ENCODE peak calls at places on chromosome 18, in eight cellular contexts. E is kidney; S is coronary artery; X is WERI-Rb-1; B is CD8-positive, alpha-beta T cell; I is mammary epithelial cell; T is transverse colon; Q is HL-60. O is an unnamed sample.

GRCh38 chr18:3340682-3341097 is 78.8 kb downstream of the MYL12B start:
- DNase-seq in E (no peak), S (no peak), X (no peak), B (no peak), I (no peak), T (no peak), Q (no peak), O (no peak)

GRCh38 chr18:8073167-8073566 is 506.1 kb downstream of the PTPRM start:
- DNase-seq in E (no peak), S (no peak), X (no peak), B (no peak), I (no peak), T (no peak), Q (no peak), O (no peak)

GRCh38 chr18:72869786-72870185 is 2.0 kb upstream of the NETO1 start:
- DNase-seq in E (no peak), S (no peak), X (no peak), B (no peak), I (no peak), T (no peak), Q (no peak), O (no peak)

GRCh38 chr18:21117385-21118135 is 5.9 kb upstream of the ROCK1 start:
- DNase-seq in E (no peak), S (no peak), X (no peak), B (no peak), I (no peak), T (no peak), Q (peak), O (no peak)

GRCh38 chr18:54382733-54383252 is 25.1 kb downstream of the C18orf54 start:
- DNase-seq in E (no peak), S (no peak), X (no peak), B (no peak), I (no peak), T (no peak), Q (no peak), O (no peak)

GRCh38 chr18:4024702-4025101 is 430.4 kb downstream of the DLGAP1 start:
- DNase-seq in E (no peak), S (no peak), X (no peak), B (no peak), I (peak), T (no peak), Q (no peak), O (no peak)

GRCh38 chr18:55400590-55401274 is 187.3 kb downstream of the TCF4 start:
- DNase-seq in E (no peak), S (no peak), X (no peak), B (no peak), I (no peak), T (no peak), Q (no peak), O (no peak)

GRCh38 chr18:12308386-12309100 is 502 bp downstream of the TUBB6 start:
- DNase-seq in E (peak), S (peak), X (peak), B (no peak), I (peak), T (peak), Q (peak), O (peak)

GRCh38 chr18:41938445-41938844 is 16.6 kb upstream of the PIK3C3 start:
- DNase-seq in E (no peak), S (no peak), X (no peak), B (no peak), I (peak), T (no peak), Q (no peak), O (no peak)

GRCh38 chr18:70448588-70448987 is 159.7 kb downstream of the SOCS6 start:
- DNase-seq in E (no peak), S (no peak), X (no peak), B (no peak), I (no peak), T (no peak), Q (no peak), O (no peak)

GRCh38 chr18:46563317-46563716 is 93.7 kb downstream of the LOXHD1 start:
- DNase-seq in E (no peak), S (no peak), X (no peak), B (no peak), I (no peak), T (no peak), Q (no peak), O (no peak)

GRCh38 chr18:46562674-46563192 is 94.3 kb downstream of the LOXHD1 start:
- DNase-seq in E (no peak), S (no peak), X (no peak), B (no peak), I (no peak), T (no peak), Q (no peak), O (no peak)

GRCh38 chr18:46567196-46567595 is 89.8 kb downstream of the LOXHD1 start:
- DNase-seq in E (no peak), S (no peak), X (no peak), B (no peak), I (no peak), T (no peak), Q (no peak), O (no peak)

GRCh38 chr18:46569211-46569610 is 87.8 kb downstream of the LOXHD1 start:
- DNase-seq in E (no peak), S (no peak), X (no peak), B (no peak), I (no peak), T (no peak), Q (no peak), O (no peak)

DNA sequence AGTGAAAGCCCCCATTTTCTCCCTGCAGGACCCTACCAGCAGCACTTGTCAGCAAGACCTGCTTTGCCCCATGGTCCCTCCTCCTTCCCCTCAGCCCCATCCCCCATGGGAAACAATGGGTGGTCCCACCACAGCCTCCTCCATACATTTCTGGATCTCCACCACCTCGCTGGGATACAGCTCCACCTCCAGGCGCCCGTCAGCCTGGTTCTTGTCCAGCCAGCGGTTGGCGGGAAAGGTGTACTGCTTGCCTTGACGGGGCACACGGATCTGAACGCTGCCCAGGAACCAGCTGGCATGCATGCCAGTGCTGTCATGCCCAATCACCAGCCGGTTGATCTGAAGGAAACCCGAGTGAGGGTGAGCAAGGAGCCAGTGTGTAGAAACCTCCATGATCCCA is 90.9 kb downstream of the LOXHD1 start:
- DNase-seq in E (no peak), S (no peak), X (no peak), B (no peak), I (no peak), T (no peak), Q (no peak), O (no peak)
- H3K4me3 ChIP-seq in E (no peak), S (no peak), X (no peak), B (no peak), I (no peak), T (no peak), Q (no peak), O (no peak)

DNA sequence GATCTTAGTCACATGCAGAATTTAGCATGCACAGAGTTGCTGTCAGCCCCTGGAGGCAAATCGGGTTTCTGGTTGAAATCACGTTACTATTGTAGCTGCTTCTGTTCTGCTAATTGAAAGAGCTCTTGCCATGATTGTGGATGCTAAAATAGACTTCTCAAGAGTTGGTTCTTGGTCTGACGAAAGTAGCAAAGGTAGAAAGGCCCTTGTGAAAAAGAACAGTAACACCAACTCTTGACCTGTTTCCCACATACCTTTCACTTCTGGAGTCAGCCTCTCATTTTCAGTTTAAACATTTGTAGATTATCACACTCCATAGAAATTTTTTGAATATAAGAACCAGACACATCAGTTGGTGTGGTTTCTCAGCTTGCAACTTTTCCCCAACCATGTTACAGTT is 110.0 kb upstream of the EPB41L3 start:
- DNase-seq in E (no peak), S (no peak), X (no peak), B (no peak), I (no peak), T (no peak), Q (no peak), O (no peak)
- H3K27ac ChIP-seq in E (no peak), S (no peak), X (no peak), B (no peak), I (no peak), T (no peak), Q (no peak), O (no peak)

GRCh38 chr18:13381907-13382682 is 163.5 kb downstream of the LDLRAD4 start:
- DNase-seq in E (peak), S (peak), X (no peak), B (no peak), I (no peak), T (peak), Q (no peak), O (peak)
- H3K4me3 ChIP-seq in E (peak), S (peak), X (no peak), B (peak), I (no peak), T (peak), Q (no peak), O (no peak)

GRCh38 chr18:45165871-45166270 is 449.4 kb upstream of the SLC14A2 start:
- DNase-seq in E (no peak), S (no peak), X (no peak), B (no peak), I (no peak), T (no peak), Q (no peak), O (no peak)
- H3K27ac ChIP-seq in E (no peak), S (no peak), X (no peak), B (no peak), I (peak), T (no peak), Q (no peak), O (no peak)

DNA sequence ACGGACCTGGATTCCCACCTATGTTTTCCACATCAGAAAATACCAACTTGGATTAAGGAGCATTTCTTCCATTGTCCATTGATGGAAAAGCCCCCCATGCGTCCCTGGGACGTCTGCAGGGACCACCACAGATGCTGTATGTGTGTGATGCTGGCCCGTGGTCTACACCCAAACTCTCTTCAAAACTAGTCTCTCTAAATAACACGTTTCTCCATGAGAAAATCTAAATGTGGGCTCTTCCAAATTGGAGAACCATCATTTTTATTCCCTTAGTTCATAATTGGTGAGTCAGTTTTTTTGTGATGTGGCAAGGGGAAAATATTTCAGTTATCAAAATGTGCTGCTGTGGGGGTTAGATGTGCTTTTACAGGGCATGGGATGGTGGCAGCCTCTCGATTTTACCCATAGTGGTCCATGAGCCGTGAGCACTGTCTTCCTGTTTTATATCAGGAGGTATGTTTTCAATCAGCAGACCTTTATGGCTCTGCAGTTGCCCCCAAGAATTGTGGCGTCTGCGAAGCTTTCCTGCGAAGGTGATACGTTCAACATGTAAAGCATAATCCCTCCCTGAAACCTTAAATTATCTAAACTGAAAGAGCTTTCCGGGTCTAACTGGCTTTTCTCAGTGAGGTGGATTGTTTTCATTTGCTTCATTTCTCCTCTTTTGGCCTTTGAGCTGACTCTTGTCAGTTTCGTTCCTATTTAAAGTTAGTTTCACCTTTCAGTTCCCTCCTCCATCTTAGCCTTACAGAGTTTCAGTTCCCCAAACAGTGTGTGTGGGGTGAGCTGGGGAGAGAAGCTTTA is 78.3 kb downstream of the SETBP1 start:
- DNase-seq in E (no peak), S (no peak), X (no peak), B (no peak), I (no peak), T (peak), Q (no peak), O (no peak)
- H3K4me3 ChIP-seq in E (no peak), S (no peak), X (no peak), B (no peak), I (no peak), T (no peak), Q (peak), O (no peak)

DNA sequence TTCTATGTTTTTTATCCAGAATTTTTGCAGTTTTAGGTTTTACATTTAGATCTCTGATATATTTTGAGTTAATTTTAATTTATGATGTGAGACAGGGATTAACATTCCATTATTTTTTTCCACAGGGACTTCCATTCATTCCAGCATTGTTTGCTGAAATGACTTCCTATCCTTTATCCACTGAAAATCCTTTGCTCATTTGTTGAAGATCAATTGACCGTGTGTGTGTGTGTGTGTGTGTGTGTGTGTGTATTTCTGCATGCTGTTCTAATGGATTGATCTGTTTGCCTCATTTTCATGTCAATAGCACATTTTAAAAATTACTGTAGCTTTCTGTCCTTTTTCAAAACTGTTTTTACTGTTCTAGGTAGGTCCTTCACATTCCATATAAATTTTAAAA is 480.3 kb downstream of the DSC3 start:
- DNase-seq in E (no peak), S (no peak), X (no peak), B (no peak), I (no peak), T (no peak), Q (no peak), O (no peak)
- H3K27ac ChIP-seq in E (no peak), S (no peak), X (no peak), B (no peak), I (no peak), T (no peak), Q (no peak), O (no peak)

GRCh38 chr18:9763157-9763556 is 55.1 kb downstream of the RAB31 start:
- DNase-seq in E (no peak), S (no peak), X (no peak), B (no peak), I (no peak), T (no peak), Q (no peak), O (no peak)

GRCh38 chr18:9765505-9765904 is 57.4 kb downstream of the RAB31 start:
- DNase-seq in E (no peak), S (no peak), X (peak), B (no peak), I (no peak), T (no peak), Q (no peak), O (no peak)

GRCh38 chr18:9763876-9764605 is 55.9 kb downstream of the RAB31 start:
- DNase-seq in E (no peak), S (no peak), X (no peak), B (no peak), I (no peak), T (no peak), Q (no peak), O (no peak)

GRCh38 chr18:9760641-9761040 is 52.5 kb downstream of the RAB31 start:
- DNase-seq in E (no peak), S (no peak), X (no peak), B (no peak), I (no peak), T (no peak), Q (no peak), O (no peak)

GRCh38 chr18:9762561-9762960 is 54.5 kb downstream of the RAB31 start:
- DNase-seq in E (no peak), S (no peak), X (no peak), B (no peak), I (no peak), T (no peak), Q (peak), O (no peak)
- H3K4me3 ChIP-seq in E (no peak), S (no peak), X (no peak), B (no peak), I (no peak), T (no peak), Q (no peak), O (no peak)